ENCODE peak calls at places on chromosome 13, in eight cellular contexts. E is IMR-90; L is cardiac muscle cell; I is PC-3; P is CD8-positive, alpha-beta T cell; Y is upper lobe of right lung; X is heart right ventricle; V is heart left ventricle. G is an unnamed sample.

GRCh38 chr13:51370116-51370515 is 30.6 kb downstream of the SERPINE3 start:
- DNase-seq in E (peak), L (peak), I (no peak), P (no peak), Y (no peak), X (no peak), V (no peak), G (peak)

GRCh38 chr13:33321686-33322473 is 36.3 kb upstream of the STARD13 start:
- DNase-seq in E (peak), L (peak), I (no peak), P (no peak), Y (no peak), X (no peak), V (no peak), G (peak)

GRCh38 chr13:102903659-102904407 is 58.0 kb downstream of the ERCC5 start:
- DNase-seq in E (peak), L (peak), I (peak), P (no peak), Y (no peak), X (no peak), V (no peak), G (peak)

GRCh38 chr13:28455580-28456194 is 39.2 kb downstream of the FLT1 start:
- DNase-seq in E (no peak), L (no peak), I (no peak), P (no peak), Y (no peak), X (no peak), V (no peak), G (no peak)

GRCh38 chr13:75494491-75494890 is 12.5 kb upstream of the TBC1D4 start:
- DNase-seq in E (peak), L (no peak), I (no peak), P (no peak), Y (no peak), X (no peak), V (no peak), G (peak)

GRCh38 chr13:25179810-25180437 is 7.8 kb upstream of the AMER2 start:
- DNase-seq in E (no peak), L (peak), I (no peak), P (no peak), Y (no peak), X (no peak), V (no peak), G (no peak)

GRCh38 chr13:24196593-24197197 is 36.2 kb downstream of the SPATA13 start:
- DNase-seq in E (no peak), L (no peak), I (no peak), P (no peak), Y (no peak), X (no peak), V (no peak), G (no peak)

GRCh38 chr13:74683411-74683810 is 549.2 kb upstream of the KLF12 start:
- DNase-seq in E (no peak), L (peak), I (peak), P (no peak), Y (no peak), X (no peak), V (no peak), G (peak)

DNA sequence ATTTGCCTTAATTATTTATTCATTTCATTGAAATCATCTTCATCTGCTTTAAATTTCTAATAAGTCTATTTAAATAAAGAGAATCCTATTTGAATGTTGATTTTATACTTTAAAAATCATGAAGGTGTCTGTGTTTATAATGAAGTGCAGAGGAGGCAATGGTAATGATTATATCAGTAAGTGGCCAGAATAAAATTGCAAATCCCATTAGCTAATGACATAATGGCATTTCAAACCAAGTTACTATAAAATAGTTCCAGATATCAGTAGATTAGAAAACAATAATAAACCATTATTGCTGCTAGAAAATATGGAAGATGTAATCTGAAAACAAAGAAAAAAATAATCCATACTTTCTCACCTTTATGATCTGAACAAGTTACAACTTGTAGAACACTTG is 647.8 kb upstream of the KLHL1 start:
- DNase-seq in E (no peak), L (no peak), I (no peak), P (no peak), Y (no peak), X (no peak), V (no peak), G (no peak)
- TF ChIP-seq CTCF in E (no peak), L (no peak), I (no peak), P (no peak), Y (no peak), X (no peak), V (no peak), G (no peak)

GRCh38 chr13:95552208-95552538 is 347 bp upstream of the CLDN10 start:
- DNase-seq in E (no peak), L (no peak), I (no peak), P (no peak), Y (no peak), X (no peak), V (no peak), G (no peak)
- H3K4me3 ChIP-seq in E (no peak), L (peak), I (no peak), P (no peak), Y (no peak), X (no peak), V (no peak), G (no peak)

GRCh38 chr13:113411216-113412023 is 41.9 kb downstream of the ADPRHL1 start:
- DNase-seq in E (peak), L (peak), I (peak), P (no peak), Y (peak), X (peak), V (peak), G (peak)
- TF ChIP-seq CTCF in E (no peak), L (no peak), I (no peak), P (no peak), Y (no peak), X (no peak), V (no peak), G (no peak)

GRCh38 chr13:110311721-110312668 is 4.9 kb downstream of the COL4A2 start:
- DNase-seq in E (no peak), L (peak), I (no peak), P (no peak), Y (no peak), X (peak), V (no peak), G (peak)
- H3K4me3 ChIP-seq in E (no peak), L (no peak), I (no peak), P (no peak), Y (peak), X (peak), V (peak), G (peak)

DNA sequence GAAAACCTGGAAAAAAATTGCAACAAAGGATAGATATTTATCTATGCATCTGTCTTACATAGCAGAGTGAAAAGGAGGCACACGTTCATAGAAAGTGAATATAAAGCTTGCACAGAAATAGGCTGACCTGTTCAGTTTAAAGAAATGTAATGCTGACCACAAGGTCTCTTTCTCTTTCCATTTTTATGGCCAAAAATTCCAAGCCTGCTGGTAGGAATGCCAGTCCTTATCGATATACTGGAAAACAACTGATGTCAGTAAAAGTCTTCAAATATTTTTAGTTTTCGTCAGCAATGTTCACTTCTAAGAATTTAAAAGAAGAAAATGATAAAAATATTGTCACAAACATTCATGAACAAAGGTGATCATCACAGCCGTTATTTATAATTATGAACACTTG is 59.0 kb upstream of the MCF2L start:
- DNase-seq in E (no peak), L (peak), I (no peak), P (no peak), Y (no peak), X (no peak), V (no peak), G (no peak)
- TF ChIP-seq CTCF in E (peak), L (peak), I (no peak), P (no peak), Y (no peak), X (no peak), V (no peak), G (no peak)